ENCODE peak calls at places on chromosomes 13 and 19, in four cellular contexts. L is NCI-H1417 treated with DMSO at 0.1 percent for 48 hours, V is mucosa of gallbladder, E is cardiac fibroblast. W is an unnamed sample.
A peak's percentile ranks its signal among the peaks of the same experiment; 100 is the strongest.

GRCh38 chr13:111383591-111384440 is 63.4 kb downstream of the TEX29 start:
- DNase-seq in E (no peak), V (no peak), L (no peak), W (no peak)

GRCh38 chr13:110263906-110264305 is 43.1 kb downstream of the COL4A1 start:
- DNase-seq in V (no peak), L (no peak), E (no peak), W (no peak)

GRCh38 chr19:35713904-35714440 is 3.8 kb upstream of the KMT2B start:
- DNase-seq in L (no peak), V (no peak), E (no peak), W (no peak)

GRCh38 chr19:15372470-15372869 is 7.1 kb downstream of the AKAP8 start:
- DNase-seq in L (no peak), V (no peak), E (no peak), W (no peak)

GRCh38 chr13:34048652-34049051 is 230.7 kb downstream of the RFC3 start:
- DNase-seq in V (no peak), E (no peak), L (no peak), W (no peak)

GRCh38 chr13:39501711-39502324 is 101.2 kb downstream of the LHFPL6 start:
- DNase-seq in V (no peak), E (peak; percentile 14), L (no peak), W (no peak)

GRCh38 chr13:109892101-109892500 is 105.7 kb upstream of the IRS2 start:
- DNase-seq in L (no peak), V (no peak), E (no peak), W (no peak)

GRCh38 chr13:39350461-39350881 is 252.5 kb downstream of the LHFPL6 start:
- DNase-seq in L (no peak), V (no peak), E (peak; percentile 16), W (no peak)

GRCh38 chr19:16369664-16370576 is 45.3 kb downstream of the KLF2 start:
- DNase-seq in E (no peak), V (no peak), L (no peak), W (no peak)

GRCh38 chr19:53195265-53195879 is 2.2 kb upstream of the ZNF665 start:
- DNase-seq in E (peak; percentile 88), L (peak; percentile 33), V (peak; percentile 89), W (peak; percentile 66)

GRCh38 chr13:50075619-50076097 is 60.4 kb downstream of the KCNRG start:
- DNase-seq in L (no peak), E (no peak), V (no peak), W (no peak)

GRCh38 chr13:75566658-75567057 is 17.1 kb downstream of the UCHL3 start:
- DNase-seq in L (no peak), V (no peak), E (peak; percentile 71), W (peak; percentile 30)

GRCh38 chr19:870963-871401 is 11.5 kb downstream of the CFD start:
- DNase-seq in L (no peak), V (no peak), E (no peak), W (no peak)

GRCh38 chr19:18785179-18786124 is 5.7 kb downstream of the COMP start:
- DNase-seq in E (peak; percentile 67), L (no peak), V (peak; percentile 53), W (peak; percentile 97)

GRCh38 chr13:98393873-98394272 is 183.0 kb downstream of the STK24 start:
- DNase-seq in L (no peak), V (no peak), E (no peak), W (peak; percentile 29)

GRCh38 chr19:5352229-5352763 is 11.7 kb upstream of the PTPRS start:
- DNase-seq in E (no peak), V (no peak), L (no peak), W (no peak)

GRCh38 chr13:102878491-102878890 is 32.7 kb downstream of the ERCC5 start:
- DNase-seq in V (no peak), L (no peak), E (peak; percentile 85), W (no peak)

GRCh38 chr19:1690570-1691307 is 38.3 kb upstream of the TCF3 start:
- DNase-seq in V (no peak), L (no peak), E (no peak), W (peak; percentile 68)

GRCh38 chr19:47507031-47507430 is 7.8 kb downstream of the NAPA start:
- DNase-seq in E (no peak), V (no peak), L (no peak), W (no peak)